ENCODE peak calls at places on chromosomes 2 and 18, in six cellular contexts. U, K, Z, P, V and E are unnamed samples.
A peak's percentile ranks its signal among the peaks of the same experiment; 100 is the strongest.

GRCh38 chr2:206164261-206164862 is 4.7 kb downstream of the EEF1B2 start:
- DNase-seq in K (no peak), U (no peak), V (no peak), Z (peak; percentile 13), P (no peak), E (no peak)

GRCh38 chr2:62304429-62305417 is 108.8 kb downstream of the B3GNT2 start:
- DNase-seq in V (peak; percentile 28), U (peak; percentile 71), P (no peak), K (no peak), Z (peak; percentile 80), E (peak; percentile 92)

GRCh38 chr2:147204102-147204501 is 640.7 kb upstream of the ACVR2A start:
- DNase-seq in P (no peak), K (no peak), U (no peak), V (no peak), Z (no peak), E (no peak)

GRCh38 chr2:231182500-231182899 is 15.9 kb upstream of the ARMC9 start:
- DNase-seq in K (no peak), V (no peak), Z (no peak), P (no peak), U (no peak), E (no peak)

GRCh38 chr18:21979759-21980158 is 189.6 kb upstream of the GATA6 start:
- DNase-seq in K (no peak), U (no peak), P (no peak), Z (no peak), V (no peak), E (no peak)

GRCh38 chr2:126858991-126859390 is 39.7 kb upstream of the TEX51 start:
- DNase-seq in Z (no peak), K (no peak), U (no peak), P (no peak), V (no peak), E (no peak)

GRCh38 chr18:62957885-62958472 is 242.6 kb downstream of the PHLPP1 start:
- DNase-seq in Z (peak; percentile 44), V (no peak), P (no peak), K (no peak), U (no peak), E (no peak)

GRCh38 chr2:48722391-48722790 is 33.1 kb downstream of the LHCGR start:
- DNase-seq in Z (no peak), P (no peak), K (no peak), U (no peak), V (no peak), E (no peak)

GRCh38 chr2:112024896-112025491 is 30.1 kb upstream of the TMEM87B start:
- DNase-seq in P (no peak), Z (no peak), V (no peak), K (no peak), U (no peak), E (no peak)

GRCh38 chr2:8046849-8047248 is 635.0 kb upstream of the ID2 start:
- DNase-seq in Z (no peak), P (no peak), V (no peak), U (no peak), K (no peak), E (no peak)

GRCh38 chr2:226760412-226761194 is 39.0 kb downstream of the IRS1 start:
- DNase-seq in V (no peak), K (no peak), Z (no peak), U (no peak), P (no peak), E (no peak)

GRCh38 chr2:48114256-48114655 is 208.0 kb upstream of the FBXO11 start:
- DNase-seq in P (no peak), U (no peak), V (no peak), Z (peak; percentile 61), K (peak; percentile 38), E (no peak)

GRCh38 chr2:28729698-28730097 is 21.9 kb upstream of the PPP1CB start:
- DNase-seq in K (no peak), V (no peak), P (no peak), U (no peak), Z (no peak), E (no peak)

GRCh38 chr2:179622635-179623034 is 238.8 kb downstream of the ZNF385B start:
- DNase-seq in P (no peak), K (no peak), U (no peak), V (no peak), Z (no peak), E (no peak)

GRCh38 chr2:237483018-237483731 is 3.9 kb upstream of the MLPH start:
- DNase-seq in P (no peak), U (no peak), V (peak; percentile 85), Z (peak; percentile 52), K (peak; percentile 68), E (peak; percentile 21)

GRCh38 chr2:32805104-32806095 is 141.4 kb upstream of the LTBP1 start:
- DNase-seq in V (no peak), K (no peak), Z (no peak), U (no peak), P (no peak), E (no peak)

GRCh38 chr2:130332271-130333073 is 10.2 kb upstream of the IMP4 start:
- DNase-seq in V (peak; percentile 60), P (peak; percentile 88), Z (peak; percentile 79), K (peak; percentile 68), U (no peak), E (peak; percentile 91)

GRCh38 chr2:114496959-114497358 is 54.5 kb downstream of the DPP10 start:
- DNase-seq in U (no peak), V (no peak), Z (no peak), P (no peak), K (no peak), E (no peak)

GRCh38 chr18:44855681-44856080 is 175.0 kb downstream of the SETBP1 start:
- DNase-seq in P (no peak), U (no peak), Z (no peak), K (no peak), V (no peak), E (no peak)

GRCh38 chr18:24014986-24015896 is 687 bp downstream of the TTC39C start:
- DNase-seq in U (no peak), Z (peak; percentile 54), P (peak; percentile 74), K (no peak), V (peak; percentile 40), E (peak; percentile 89)

GRCh38 chr2:24342110-24342910 is 18.0 kb downstream of the ITSN2 start:
- DNase-seq in Z (no peak), P (no peak), U (peak; percentile 68), K (no peak), V (no peak), E (no peak)

GRCh38 chr2:64311948-64312621 is 141.9 kb upstream of the LGALSL start:
- DNase-seq in K (no peak), Z (peak; percentile 78), V (peak; percentile 92), U (no peak), P (peak; percentile 88), E (no peak)
- TF ChIP-seq POLR2AphosphoS5 in K (no peak), Z (no peak), V (peak; percentile 89), U (no peak), P (no peak), E (peak; percentile 57)

DNA sequence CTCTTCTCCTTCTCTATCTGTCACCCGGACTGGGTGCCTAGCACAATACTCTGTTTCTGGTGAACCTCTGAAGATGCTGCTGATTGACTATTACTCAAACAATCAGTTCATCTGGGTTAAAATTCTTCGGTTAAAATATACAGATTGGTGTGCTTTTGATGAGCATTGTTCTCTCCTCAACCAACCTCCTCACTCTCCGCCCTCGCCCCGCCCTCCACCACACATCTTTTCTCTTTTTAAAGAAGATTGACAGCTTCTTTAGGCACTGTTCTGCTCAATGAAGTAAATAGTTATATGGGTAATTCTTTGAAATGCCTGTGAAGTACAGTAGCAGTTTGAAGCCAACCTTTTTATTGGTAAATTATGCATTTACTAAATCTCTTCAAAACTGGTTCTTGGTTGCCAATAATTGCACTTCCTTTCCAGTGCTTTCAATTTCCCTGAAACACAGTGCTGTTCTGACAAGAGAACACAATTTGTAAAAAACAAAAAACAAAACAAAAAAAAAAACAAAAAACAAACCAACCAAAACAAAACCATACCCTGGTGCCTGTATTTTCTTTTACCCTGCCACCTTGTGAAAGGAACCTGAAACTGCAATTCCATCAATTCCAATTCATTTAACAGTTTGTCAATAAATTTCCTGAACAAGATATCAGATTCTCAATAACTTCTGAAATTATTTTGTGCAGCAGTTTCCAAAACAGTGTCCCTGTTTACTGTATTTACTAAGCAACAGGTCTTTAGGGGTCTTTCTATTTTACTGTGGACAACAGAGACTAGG is 188.6 kb downstream of the LRP1B start:
- DNase-seq in P (no peak), K (no peak), U (no peak), V (no peak), Z (no peak), E (no peak)
- TF ChIP-seq CTCF in P (no peak), K (peak; percentile 33), U (peak; percentile 11), V (no peak), Z (no peak), E (no peak)

DNA sequence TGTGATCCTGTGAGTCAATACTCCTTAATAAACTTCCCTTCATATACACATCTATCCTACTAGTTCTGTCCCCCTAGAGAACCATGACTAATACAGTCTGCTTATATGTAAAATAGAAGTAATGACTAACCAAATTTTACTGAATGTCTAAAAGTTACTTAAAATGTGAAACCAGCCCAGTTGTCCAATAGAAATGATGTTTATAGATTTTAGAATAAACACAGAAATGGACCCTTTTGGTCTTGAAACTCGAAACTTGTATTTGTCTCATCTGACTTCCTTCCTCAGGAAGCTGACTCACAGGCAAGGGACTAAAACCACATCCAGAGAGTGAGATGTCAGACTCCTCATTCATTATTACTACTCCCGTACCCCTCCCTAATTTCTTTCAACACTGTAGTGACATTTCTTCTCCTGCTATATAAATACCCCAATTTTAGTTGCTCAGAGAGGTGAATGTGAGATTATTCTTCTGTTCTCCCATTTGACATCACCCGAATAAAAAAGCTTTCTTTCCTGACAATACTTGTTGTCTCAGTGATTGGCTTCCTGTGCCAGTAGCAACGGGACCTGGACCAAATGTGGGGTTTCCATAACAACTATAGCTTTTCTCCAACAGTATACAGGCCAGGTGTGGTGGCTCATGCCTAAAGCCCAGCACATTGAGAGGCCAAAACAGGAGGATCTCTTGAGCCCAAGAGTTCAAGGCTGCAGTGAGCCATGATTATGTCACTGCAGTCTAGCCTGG is 486.0 kb downstream of the ERBB4 start:
- DNase-seq in P (no peak), Z (no peak), K (no peak), V (no peak), U (no peak), E (no peak)
- H3K27me3 ChIP-seq in P (no peaks in the 10 kb centered on the region), Z (no peaks in the 10 kb centered on the region), K (no peaks in the 10 kb centered on the region), V (no peaks in the 10 kb centered on the region), U (no peaks in the 10 kb centered on the region), E (no peaks in the 10 kb centered on the region)

GRCh38 chr2:186164325-186164724 is 321.7 kb upstream of the ZC3H15 start:
- DNase-seq in K (no peak), V (no peak), Z (no peak), U (no peak), P (no peak), E (no peak)
- TF ChIP-seq POLR2AphosphoS5 in K (no peak), V (no peak), Z (no peak), U (no peak), P (no peak), E (no peak)